ENCODE peak calls at places on chromosomes 6 and 20, in ten cellular contexts. G is GM13976, Z is WTC11, N is astrocyte of the spinal cord, E is fibroblast of mammary gland, F is fibroblast of pulmonary artery, P is prostate gland, Q is GM23338, L is BJ, J is HFFc6. A is an unnamed sample.

GRCh38 chr20:64152906-64153305 is 11.3 kb upstream of the MYT1 start:
- DNase-seq in G (no peak), Z (no peak), N (no peak), E (no peak), F (no peak), P (no peak), Q (no peak), L (no peak), J (no peak), A (no peak)

GRCh38 chr6:54992789-54993188 is 146.2 kb downstream of the FAM83B start:
- DNase-seq in G (no peak), Z (peak; percentile 29), N (no peak), E (peak; percentile 7), F (peak; percentile 26), P (no peak), Q (peak; percentile 68), L (no peak), J (no peak), A (peak; percentile 45)

GRCh38 chr6:52815167-52816092 is 11.8 kb upstream of the GSTA1 start:
- DNase-seq in G (peak; percentile 61), Z (peak; percentile 64), N (peak; percentile 42), E (peak; percentile 58), F (peak; percentile 56), P (peak; percentile 26), Q (peak; percentile 75), L (no peak), J (peak; percentile 57), A (peak; percentile 51)

GRCh38 chr6:127279815-127280214 is 13.2 kb downstream of the RNF146 start:
- DNase-seq in G (no peak), Z (no peak), N (no peak), E (no peak), F (no peak), P (no peak), Q (no peak), L (no peak), J (no peak), A (no peak)

GRCh38 chr6:143271024-143271423 is 179.5 kb downstream of the ADAT2 start:
- DNase-seq in G (no peak), Z (no peak), N (peak; percentile 64), E (peak; percentile 94), F (peak; percentile 77), P (no peak), Q (no peak), L (no peak), J (peak; percentile 81), A (peak; percentile 88)

GRCh38 chr6:161228096-161228495 is 45.8 kb downstream of the AGPAT4 start:
- DNase-seq in G (no peak), Z (no peak), N (peak; percentile 39), E (peak; percentile 85), F (no peak), P (no peak), Q (no peak), L (no peak), J (no peak), A (no peak)

GRCh38 chr6:10690651-10691445 is 3.6 kb downstream of the C6orf52 start:
- DNase-seq in G (no peak), Z (no peak), N (no peak), E (no peak), F (peak; percentile 6), P (no peak), Q (peak; percentile 16), L (no peak), J (no peak), A (peak; percentile 48)

GRCh38 chr6:7166410-7167293 is 58.9 kb downstream of the RREB1 start:
- DNase-seq in G (no peak), Z (no peak), N (peak; percentile 70), E (peak; percentile 75), F (no peak), P (no peak), Q (no peak), L (no peak), J (no peak), A (no peak)

GRCh38 chr6:26576929-26577719 is 19.6 kb upstream of the ABT1 start:
- DNase-seq in G (no peak), Z (peak; percentile 83), N (peak; percentile 79), E (peak; percentile 91), F (peak; percentile 80), P (no peak), Q (peak; percentile 88), L (no peak), J (peak; percentile 86), A (peak; percentile 81)

DNA sequence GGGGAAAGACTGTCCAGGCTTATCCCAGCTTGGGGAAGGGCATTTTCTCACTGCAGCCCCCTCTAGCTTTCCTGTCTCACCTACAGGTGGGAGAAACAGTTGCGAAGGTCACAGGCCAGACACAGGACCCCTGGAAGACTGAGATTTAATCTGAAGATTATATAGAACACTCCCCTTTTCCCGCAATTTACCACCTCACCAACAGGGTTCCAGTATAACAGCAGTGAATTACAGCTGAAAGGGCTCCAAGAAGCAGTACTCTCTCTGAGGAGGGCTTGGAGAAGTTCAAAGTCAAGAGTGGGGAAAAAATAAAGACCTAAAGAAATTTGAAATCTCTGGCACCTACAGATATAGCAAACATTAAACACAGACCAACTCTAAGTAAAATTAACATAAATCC is 111.9 kb downstream of the ANKRD60 start:
- DNase-seq in G (no peak), Z (no peak), N (no peak), E (no peak), F (no peak), P (no peak), Q (peak; percentile 50), L (no peak), J (no peak), A (no peak)
- TF ChIP-seq CTCF in G (no peak), Z (no peak), N (no peak), E (no peak), F (no peak), P (no peak), Q (no peak), L (no peak), J (no peak), A (no peak)

GRCh38 chr6:12151433-12151820 is 138.7 kb upstream of the EDN1 start:
- DNase-seq in G (no peak), Z (no peak), N (no peak), E (no peak), F (no peak), P (no peak), Q (no peak), L (no peak), J (no peak), A (peak; percentile 53)

GRCh38 chr6:12149944-12150510 is 137.9 kb downstream of the HIVEP1 start:
- DNase-seq in G (no peak), Z (no peak), N (no peak), E (no peak), F (no peak), P (no peak), Q (no peak), L (no peak), J (no peak), A (no peak)

GRCh38 chr6:12148841-12149240 is 136.7 kb downstream of the HIVEP1 start:
- DNase-seq in G (no peak), Z (no peak), N (peak; percentile 16), E (no peak), F (no peak), P (no peak), Q (no peak), L (no peak), J (no peak), A (no peak)

GRCh38 chr6:12152023-12152960 is 137.9 kb upstream of the EDN1 start:
- DNase-seq in G (no peak), Z (no peak), N (no peak), E (no peak), F (no peak), P (no peak), Q (peak; percentile 36), L (no peak), J (no peak), A (peak; percentile 39)

GRCh38 chr6:12150812-12151432 is 138.8 kb downstream of the HIVEP1 start:
- DNase-seq in G (no peak), Z (peak; percentile 70), N (no peak), E (no peak), F (no peak), P (peak; percentile 21), Q (peak; percentile 75), L (no peak), J (no peak), A (peak; percentile 61)
- TF ChIP-seq CTCF in G (peak; percentile 42), Z (no peak), N (peak; percentile 62), E (peak; percentile 45), F (peak; percentile 44), P (peak; percentile 27), Q (peak; percentile 92), L (peak; percentile 34), J (peak; percentile 75), A (peak; percentile 86)

GRCh38 chr6:117280922-117281321 is 15.6 kb downstream of the VGLL2 start:
- DNase-seq in G (no peak), Z (peak; percentile 16), N (no peak), E (peak; percentile 17), F (no peak), P (no peak), Q (peak; percentile 54), L (no peak), J (no peak), A (no peak)
- TF ChIP-seq CTCF in G (no peak), Z (peak; percentile 20), N (peak; percentile 30), E (peak; percentile 42), F (peak; percentile 15), P (no peak), Q (peak; percentile 66), L (peak; percentile 23), J (peak; percentile 67), A (peak; percentile 12)

GRCh38 chr6:35752330-35752729 is 15.5 kb downstream of the ARMC12 start:
- DNase-seq in G (no peak), Z (no peak), N (no peak), E (no peak), F (no peak), P (no peak), Q (no peak), L (no peak), J (no peak), A (no peak)

GRCh38 chr6:35754452-35755321 is 17.9 kb downstream of the ARMC12 start:
- DNase-seq in G (no peak), Z (no peak), N (no peak), E (peak; percentile 55), F (no peak), P (peak; percentile 54), Q (no peak), L (no peak), J (no peak), A (peak; percentile 30)

GRCh38 chr6:35759401-35759800 is 17.0 kb upstream of the CLPSL2 start:
- DNase-seq in G (no peak), Z (no peak), N (no peak), E (no peak), F (no peak), P (no peak), Q (no peak), L (no peak), J (no peak), A (no peak)

GRCh38 chr6:35755525-35755924 is 18.7 kb downstream of the ARMC12 start:
- DNase-seq in G (no peak), Z (no peak), N (no peak), E (no peak), F (no peak), P (no peak), Q (no peak), L (no peak), J (no peak), A (no peak)

DNA sequence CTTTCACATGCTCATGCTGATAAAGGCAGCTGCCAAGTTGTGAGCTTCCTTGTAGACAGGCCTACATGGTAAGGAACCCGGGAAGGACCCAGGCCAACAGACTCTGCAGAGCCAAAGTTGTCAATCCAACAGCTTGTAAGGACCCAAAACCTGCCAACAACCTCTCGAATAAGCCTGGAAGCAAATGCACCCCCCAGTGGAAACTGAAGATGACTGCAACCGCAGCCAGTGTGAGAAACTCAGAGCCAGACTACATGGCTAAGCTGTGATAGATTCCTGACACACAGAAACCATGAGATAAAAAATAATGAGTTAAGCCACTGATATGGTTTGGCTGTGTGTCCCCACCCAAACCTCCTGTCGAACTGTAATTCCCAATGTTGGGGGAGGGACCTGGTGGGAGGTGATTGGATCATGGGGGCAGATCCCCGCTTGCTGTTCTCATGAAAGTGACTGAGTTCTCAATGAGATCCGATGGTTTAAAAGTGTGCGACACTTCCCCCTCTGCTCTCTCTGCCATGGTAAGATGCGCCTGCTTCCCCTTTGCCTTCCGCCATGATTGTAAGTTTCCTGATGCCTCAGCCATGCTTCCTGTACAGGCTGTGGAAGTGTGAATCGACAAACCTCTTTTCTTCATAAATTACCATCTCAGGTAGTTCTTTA is 18.8 kb upstream of the CLPSL2 start:
- DNase-seq in G (peak; percentile 68), Z (peak; percentile 57), N (peak; percentile 37), E (peak; percentile 64), F (peak; percentile 70), P (no peak), Q (peak; percentile 91), L (no peak), J (peak; percentile 21), A (peak; percentile 38)
- TF ChIP-seq CTCF in G (peak; percentile 27), Z (no peak), N (peak; percentile 56), E (peak; percentile 67), F (peak; percentile 73), P (no peak), Q (peak; percentile 78), L (peak; percentile 47), J (peak; percentile 56), A (peak; percentile 44)

A was measured in epithelial cell of esophagus.